ENCODE peak calls at places on chromosome 14, in seven cellular contexts. C is neural progenitor cell, R is cardiac muscle cell, U is fibroblast of pulmonary artery, V is foreskin fibroblast, D is fibroblast of lung, Q is H7. M is an unnamed sample.
A peak's percentile ranks its signal among the peaks of the same experiment; 100 is the strongest.

GRCh38 chr14:71728386-71728785 is 203.8 kb upstream of the RGS6 start:
- DNase-seq in C (no peak), R (no peak), U (no peak), V (no peak), D (peak; percentile 84), Q (no peak), M (peak; percentile 8)

GRCh38 chr14:44657688-44658388 is 150.8 kb upstream of the FSCB start:
- DNase-seq in C (peak; percentile 55), R (peak; percentile 54), U (peak; percentile 74), V (no peak), D (peak; percentile 11), Q (peak; percentile 16), M (peak; percentile 67)

GRCh38 chr14:101889898-101890297 is 74.5 kb upstream of the DYNC1H1 start:
- DNase-seq in C (no peak), R (no peak), U (peak; percentile 25), V (peak; percentile 29), D (no peak), Q (no peak), M (peak; percentile 33)

GRCh38 chr14:102883028-102883953 is 39.2 kb upstream of the AMN start:
- DNase-seq in C (no peak), R (no peak), U (no peak), V (no peak), D (no peak), Q (no peak), M (no peak)

GRCh38 chr14:101449114-101449513 is 112.2 kb upstream of the DIO3 start:
- DNase-seq in C (no peak), R (no peak), U (no peak), V (no peak), D (no peak), Q (no peak), M (no peak)

GRCh38 chr14:96581026-96581425 is 78.8 kb downstream of the PAPOLA start:
- DNase-seq in C (no peak), R (no peak), U (no peak), V (no peak), D (no peak), Q (no peak), M (no peak)

GRCh38 chr14:44620106-44621019 is 113.3 kb upstream of the FSCB start:
- DNase-seq in C (no peak), R (peak; percentile 1), U (peak; percentile 45), V (no peak), D (peak; percentile 16), Q (no peak), M (peak; percentile 20)

GRCh38 chr14:66974397-66975025 is 214.7 kb upstream of the GARIN2 start:
- DNase-seq in C (no peak), R (peak; percentile 1), U (peak; percentile 28), V (peak; percentile 52), D (peak; percentile 65), Q (no peak), M (peak; percentile 32)

GRCh38 chr14:38357557-38357956 is 101.7 kb upstream of the CLEC14A start:
- DNase-seq in C (no peak), R (no peak), U (peak; percentile 95), V (peak; percentile 86), D (peak; percentile 87), Q (no peak), M (peak; percentile 81)

GRCh38 chr14:101406921-101407320 is 154.4 kb upstream of the DIO3 start:
- DNase-seq in C (no peak), R (no peak), U (no peak), V (no peak), D (no peak), Q (no peak), M (no peak)

GRCh38 chr14:21087294-21088091 is 11.0 kb downstream of the ZNF219 start:
- DNase-seq in C (peak; percentile 86), R (no peak), U (peak; percentile 95), V (peak; percentile 88), D (peak; percentile 94), Q (peak; percentile 89), M (peak; percentile 95)

GRCh38 chr14:38171197-38171596 is 36.5 kb upstream of the SSTR1 start:
- DNase-seq in C (no peak), R (no peak), U (no peak), V (peak; percentile 19), D (peak; percentile 25), Q (no peak), M (no peak)

GRCh38 chr14:57066463-57066862 is 202.2 kb downstream of the EXOC5 start:
- DNase-seq in C (no peak), R (no peak), U (no peak), V (no peak), D (no peak), Q (no peak), M (no peak)

GRCh38 chr14:94748667-94749347 is 21.1 kb downstream of the GSC start:
- DNase-seq in C (peak; percentile 62), R (peak; percentile 66), U (no peak), V (no peak), D (no peak), Q (peak; percentile 72), M (no peak)

GRCh38 chr14:96304956-96305355 is 48.9 kb downstream of the BDKRB1 start:
- DNase-seq in C (peak; percentile 69), R (peak; percentile 34), U (no peak), V (no peak), D (no peak), Q (peak; percentile 38), M (no peak)

GRCh38 chr14:32366256-32366655 is 37.2 kb downstream of the AKAP6 start:
- DNase-seq in C (peak; percentile 6), R (peak; percentile 18), U (peak; percentile 71), V (peak; percentile 51), D (peak; percentile 67), Q (no peak), M (peak; percentile 67)

GRCh38 chr14:95540236-95540635 is 5.4 kb downstream of the GLRX5 start:
- DNase-seq in C (no peak), R (no peak), U (no peak), V (no peak), D (no peak), Q (no peak), M (no peak)

GRCh38 chr14:66992776-66993175 is 196.5 kb upstream of the GARIN2 start:
- DNase-seq in C (no peak), R (no peak), U (no peak), V (no peak), D (no peak), Q (no peak), M (no peak)

GRCh38 chr14:20329355-20329754 is 3.7 kb downstream of the CCNB1IP1 start:
- DNase-seq in C (no peak), R (no peak), U (no peak), V (no peak), D (no peak), Q (no peak), M (no peak)

GRCh38 chr14:101253948-101254347 is 307.3 kb upstream of the DIO3 start:
- DNase-seq in C (no peak), R (no peak), U (no peak), V (no peak), D (no peak), Q (peak; percentile 8), M (no peak)

DNA sequence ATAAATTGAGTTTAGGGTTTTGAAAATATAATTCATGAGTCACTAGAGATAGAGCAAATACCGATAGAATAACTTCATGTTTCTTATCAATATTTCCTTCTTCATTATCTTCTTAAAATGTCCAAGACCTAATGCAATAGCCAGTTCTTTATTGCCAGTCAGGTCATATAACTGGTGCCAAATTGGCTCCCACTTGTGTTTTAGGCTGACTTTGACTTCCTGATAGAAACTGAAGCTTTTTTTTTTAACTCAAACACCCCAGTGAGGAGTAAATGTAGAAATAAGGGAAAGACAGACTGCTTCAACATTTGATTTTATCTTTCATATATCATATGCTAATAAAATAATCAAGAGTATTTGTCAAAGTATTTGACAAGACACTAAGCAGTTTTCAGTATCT is 80.7 kb downstream of the ARMH4 start:
- DNase-seq in C (no peak), R (no peak), U (peak; percentile 31), V (no peak), D (peak; percentile 50), Q (no peak), M (peak; percentile 94)
- H3K4me3 ChIP-seq in C (no peak overlapping the region), R (no peak overlapping the region), U (no peak overlapping the region), V (no peak overlapping the region), D (no peak overlapping the region), Q (no peak overlapping the region), M (no peak overlapping the region)

GRCh38 chr14:54169254-54169924 is 212.8 kb upstream of the BMP4 start:
- DNase-seq in C (no peak), R (no peak), U (peak; percentile 23), V (peak; percentile 86), D (peak; percentile 36), Q (no peak), M (peak; percentile 37)
- H3K4me3 ChIP-seq in C (no peak overlapping the region), R (no peak overlapping the region), U (no peak overlapping the region), V (no peak overlapping the region), D (no peak overlapping the region), Q (no peak overlapping the region), M (no peak overlapping the region)

GRCh38 chr14:89307409-89307808 is 109.6 kb downstream of the FOXN3 start:
- DNase-seq in C (no peak), R (no peak), U (no peak), V (no peak), D (no peak), Q (no peak), M (no peak)

GRCh38 chr14:89302396-89302950 is 114.6 kb downstream of the FOXN3 start:
- DNase-seq in C (no peak), R (no peak), U (no peak), V (no peak), D (no peak), Q (no peak), M (no peak)

GRCh38 chr14:89299587-89299986 is 117.4 kb downstream of the FOXN3 start:
- DNase-seq in C (no peak), R (no peak), U (no peak), V (no peak), D (no peak), Q (no peak), M (no peak)

GRCh38 chr14:89304972-89305703 is 111.9 kb downstream of the FOXN3 start:
- DNase-seq in C (peak; percentile 14), R (no peak), U (peak; percentile 77), V (peak; percentile 42), D (peak; percentile 80), Q (no peak), M (peak; percentile 82)

DNA sequence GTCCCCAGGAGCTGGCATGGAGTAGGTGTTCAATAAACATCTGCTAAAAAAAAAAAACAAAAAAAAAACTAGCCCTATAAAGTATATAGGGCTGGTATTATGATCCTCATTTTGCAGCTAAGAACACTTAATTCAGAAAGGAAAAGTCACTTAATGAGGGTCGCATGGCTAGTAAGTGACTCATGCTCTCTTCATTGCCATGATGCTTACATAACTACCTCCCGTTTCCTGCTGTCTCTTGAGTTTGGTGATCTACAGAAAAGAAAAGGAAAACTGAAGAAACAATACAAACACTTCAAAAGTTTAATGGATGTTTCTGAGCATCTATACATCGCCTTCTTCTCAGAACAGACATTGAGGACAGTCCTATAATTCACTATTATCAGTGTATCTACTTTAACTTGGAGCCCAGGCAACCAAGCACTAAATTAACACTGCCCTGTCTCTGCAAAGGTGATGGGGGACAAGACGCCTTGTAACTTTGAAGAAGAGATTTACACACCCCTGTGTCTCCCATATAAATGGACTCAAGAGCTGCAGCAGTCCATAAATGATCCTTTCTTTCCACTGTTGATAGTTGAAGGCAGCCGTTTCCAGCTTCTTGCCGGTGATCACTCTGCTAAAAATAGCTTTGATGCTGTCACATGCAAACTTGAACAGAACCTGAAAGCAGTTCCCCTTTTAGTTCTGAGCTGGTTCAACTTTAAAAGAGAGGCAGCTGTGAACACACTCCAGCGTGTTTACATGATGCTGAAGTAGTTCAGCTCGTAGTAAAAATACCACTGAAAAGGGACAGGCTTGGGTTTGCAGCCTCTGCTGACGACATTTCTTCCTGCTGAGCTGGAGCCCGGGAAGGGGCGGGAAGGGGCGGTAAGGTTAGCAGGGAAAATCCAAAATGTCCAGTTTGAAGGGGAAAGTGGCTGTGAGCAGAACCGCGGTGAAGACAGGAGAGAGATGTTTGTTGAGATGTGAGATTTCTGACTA is 113.3 kb downstream of the FOXN3 start:
- DNase-seq in C (peak; percentile 22), R (peak; percentile 83), U (peak; percentile 85), V (peak; percentile 71), D (peak; percentile 89), Q (peak; percentile 28), M (peak; percentile 86)
- H3K4me3 ChIP-seq in C (no peak overlapping the region), R (peak overlapping the region; percentile 1), U (peak overlapping the region; percentile 44), V (peak overlapping the region; percentile 37), D (peak overlapping the region; percentile 14), Q (no peak overlapping the region), M (peak overlapping the region; percentile 52)

GRCh38 chr14:104138098-104138890 is at the start of gene KIF26A:
- DNase-seq in C (peak; percentile 90), R (peak; percentile 80), U (no peak), V (no peak), D (no peak), Q (peak; percentile 99), M (no peak)
- H3K4me3 ChIP-seq in C (peak within 1 kb of the TSS; percentile 59), R (peak within 1 kb of the TSS; percentile 75), U (no peak within 1 kb of the TSS), V (peak within 1 kb of the TSS; percentile 66), D (no peak within 1 kb of the TSS), Q (peak within 1 kb of the TSS; percentile 70), M (no peak within 1 kb of the TSS)

M was measured in fibroblast of the aortic adventitia.